ENCODE peak calls at places on chromosomes 13 and 19, in six cellular contexts. F is IMR-90, A is neuronal stem cell, H is mesenchymal stem cell, P is H1, I is H9. N is an unnamed sample.
A peak's percentile ranks its signal among the peaks of the same experiment; 100 is the strongest.

GRCh38 chr19:7297742-7298141 is 3.5 kb upstream of the INSR start:
- DNase-seq in F (no peak), A (no peak), H (no peak), P (no peak), I (no peak), N (no peak)

GRCh38 chr19:41691268-41691970 is 3.3 kb upstream of the CEACAM7 start:
- DNase-seq in F (no peak), A (no peak), H (no peak), P (peak; percentile 58), I (peak; percentile 61), N (peak; percentile 8)

GRCh38 chr19:48741222-48741999 is 1.0 kb upstream of the RASIP1 start:
- DNase-seq in F (no peak), A (no peak), H (no peak), P (peak; percentile 97), I (peak; percentile 78), N (peak; percentile 52)

GRCh38 chr13:104289400-104289799 is 1223.2 kb upstream of the SLC10A2 start:
- DNase-seq in F (no peak), A (no peak), H (peak; percentile 17), P (no peak), I (no peak), N (no peak)

GRCh38 chr19:38837656-38838121 is 6.1 kb upstream of the ECH1 start:
- DNase-seq in F (peak; percentile 35), A (no peak), H (no peak), P (no peak), I (no peak), N (peak; percentile 54)

GRCh38 chr13:111217661-111218060 is 102.6 kb downstream of the ARHGEF7 start:
- DNase-seq in F (no peak), A (no peak), H (no peak), P (no peak), I (no peak), N (no peak)

GRCh38 chr13:44140146-44140545 is 233.5 kb upstream of the SERP2 start:
- DNase-seq in F (no peak), A (no peak), H (no peak), P (peak; percentile 48), I (peak; percentile 46), N (peak; percentile 27)

GRCh38 chr19:54172764-54173699 is at the start of gene TMC4:
- DNase-seq in F (no peak), A (no peak), H (peak; percentile 48), P (peak; percentile 82), I (peak; percentile 96), N (peak; percentile 92)

GRCh38 chr13:20160346-20161274 is at the start of gene GJA3:
- DNase-seq in F (peak; percentile 39), A (peak; percentile 71), H (peak; percentile 40), P (peak; percentile 81), I (peak; percentile 77), N (peak; percentile 54)

GRCh38 chr19:2195914-2196313 is 32.2 kb downstream of the DOT1L start:
- DNase-seq in F (no peak), A (no peak), H (no peak), P (no peak), I (no peak), N (no peak)

GRCh38 chr19:7833225-7834156 is 3.5 kb downstream of the EVI5L start:
- DNase-seq in F (peak; percentile 33), A (no peak), H (no peak), P (no peak), I (no peak), N (no peak)

GRCh38 chr13:39051157-39051556 is 12.9 kb downstream of the NHLRC3 start:
- DNase-seq in F (peak; percentile 50), A (peak; percentile 26), H (peak; percentile 60), P (no peak), I (no peak), N (peak; percentile 52)

GRCh38 chr19:45340232-45340898 is at the start of gene KLC3:
- DNase-seq in F (no peak), A (no peak), H (no peak), P (peak; percentile 90), I (peak; percentile 68), N (peak; percentile 43)

GRCh38 chr19:52170304-52170703 is 1.1 kb downstream of the ZNF836 start:
- DNase-seq in F (no peak), A (no peak), H (peak; percentile 18), P (no peak), I (no peak), N (no peak)

GRCh38 chr19:17074628-17075034 is 621 bp downstream of the HAUS8 start:
- DNase-seq in F (no peak), A (no peak), H (no peak), P (no peak), I (no peak), N (no peak)

GRCh38 chr19:35715981-35716734 is 1.6 kb upstream of the KMT2B start:
- DNase-seq in F (peak; percentile 30), A (no peak), H (no peak), P (peak; percentile 87), I (no peak), N (no peak)

GRCh38 chr19:35959040-35959967 is 23.1 kb downstream of the LRFN3 start:
- DNase-seq in F (no peak), A (no peak), H (no peak), P (peak; percentile 58), I (peak; percentile 41), N (no peak)

GRCh38 chr19:52735734-52736133 is 890 bp upstream of the ZNF611 start:
- DNase-seq in F (no peak), A (peak; percentile 47), H (peak; percentile 54), P (peak; percentile 75), I (peak; percentile 97), N (peak; percentile 98)

GRCh38 chr19:485122-485521 is 11.2 kb upstream of the MADCAM1 start:
- DNase-seq in F (no peak), A (no peak), H (no peak), P (no peak), I (no peak), N (no peak)

GRCh38 chr13:27425151-27425917 is 915 bp downstream of the GTF3A start:
- DNase-seq in F (no peak), A (no peak), H (no peak), P (peak; percentile 47), I (no peak), N (no peak)

GRCh38 chr19:47881757-47882156 is 4.4 kb downstream of the SULT2A1 start:
- DNase-seq in F (no peak), A (no peak), H (no peak), P (no peak), I (no peak), N (peak; percentile 11)

GRCh38 chr13:21837841-21838551 is 167.1 kb downstream of the FGF9 start:
- DNase-seq in F (peak; percentile 37), A (no peak), H (no peak), P (no peak), I (no peak), N (peak; percentile 74)

GRCh38 chr13:77952737-77953136 is 34.1 kb upstream of the EDNRB start:
- DNase-seq in F (no peak), A (no peak), H (peak; percentile 18), P (no peak), I (no peak), N (peak; percentile 48)

GRCh38 chr19:56837892-56838679 is 2.4 kb downstream of the PEG3 start:
- DNase-seq in F (no peak), A (peak; percentile 75), H (no peak), P (no peak), I (no peak), N (peak; percentile 88)

GRCh38 chr13:42715909-42716308 is 65.5 kb upstream of the FAM216B start:
- DNase-seq in F (no peak), A (no peak), H (no peak), P (no peak), I (no peak), N (no peak)

GRCh38 chr19:5575553-5575952 is 7.8 kb upstream of the TINCR start:
- DNase-seq in F (no peak), A (no peak), H (no peak), P (no peak), I (no peak), N (no peak)

GRCh38 chr19:374886-375235 is 30.3 kb upstream of the MIER2 start:
- DNase-seq in F (no peak), A (no peak), H (no peak), P (no peak), I (no peak), N (no peak)

DNA sequence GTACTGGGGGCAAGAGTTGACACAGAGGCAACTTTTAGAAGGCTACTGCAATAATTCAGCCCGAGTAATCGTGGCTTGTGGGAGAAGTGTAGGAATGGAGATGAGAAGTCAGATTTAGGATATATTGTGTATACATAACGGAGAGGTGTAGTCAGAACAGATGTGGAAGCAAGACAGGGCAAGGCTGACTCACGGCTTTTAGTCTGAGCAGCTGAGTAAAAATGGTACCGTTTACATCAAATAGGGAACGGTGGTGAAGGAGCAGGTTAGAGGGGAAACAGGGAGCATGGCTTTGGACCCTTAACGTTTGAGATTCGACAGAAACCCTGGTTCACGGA is 796 bp upstream of the LSM14A start:
- DNase-seq in F (peak; percentile 93), A (no peak), H (peak; percentile 79), P (no peak), I (no peak), N (no peak)
- H4K8ac ChIP-seq in F (peak overlapping the region; percentile 92), A (peak overlapping the region; percentile 94), H (peak overlapping the region; percentile 99), P (peak overlapping the region; percentile 100), I (no peak overlapping the region), N (no peak overlapping the region)

GRCh38 chr19:49817964-49818690 is at the start of gene MED25:
- DNase-seq in F (peak; percentile 76), A (peak; percentile 92), H (peak; percentile 93), P (peak; percentile 95), I (peak; percentile 85), N (peak; percentile 90)
- H2AK5ac ChIP-seq in F (peak within 1 kb of the TSS; percentile 87), A (peak within 1 kb of the TSS; percentile 97), H (peak within 1 kb of the TSS; percentile 10), P (no peak within 1 kb of the TSS), I (no peak within 1 kb of the TSS), N (no peak within 1 kb of the TSS)

GRCh38 chr13:95724252-95724651 is 47.3 kb downstream of the DNAJC3 start:
- DNase-seq in F (peak; percentile 37), A (no peak), H (peak; percentile 16), P (no peak), I (no peak), N (no peak)

GRCh38 chr13:95723428-95723827 is 46.5 kb downstream of the DNAJC3 start:
- DNase-seq in F (no peak), A (no peak), H (no peak), P (no peak), I (no peak), N (no peak)

GRCh38 chr13:95734124-95734523 is 57.2 kb downstream of the DNAJC3 start:
- DNase-seq in F (no peak), A (no peak), H (no peak), P (no peak), I (no peak), N (no peak)

DNA sequence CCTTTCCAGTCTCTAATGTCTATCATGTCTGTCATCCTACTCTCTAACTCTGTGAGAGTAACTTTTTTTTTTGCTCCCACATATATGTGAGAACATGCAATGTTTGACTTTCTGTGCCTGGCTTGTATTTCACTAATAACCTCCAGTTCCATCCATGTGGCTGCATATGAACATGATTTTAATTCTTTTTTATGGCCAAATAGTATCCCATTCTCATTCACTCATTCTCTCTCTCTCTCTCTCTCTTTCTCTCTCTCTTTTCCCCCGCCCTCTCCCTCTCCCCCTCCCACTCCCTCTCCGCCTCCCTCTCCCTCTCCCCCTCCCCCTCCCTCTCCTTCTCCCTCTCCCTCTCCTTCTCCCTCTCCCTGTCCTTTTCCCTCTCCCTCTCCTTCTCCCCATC is 52.0 kb downstream of the DNAJC3 start:
- DNase-seq in F (no peak), A (no peak), H (no peak), P (no peak), I (no peak), N (no peak)
- H2BK15ac ChIP-seq in F (no peak overlapping the region), A (no peak overlapping the region), H (no peak overlapping the region), P (no peak overlapping the region), I (no peak overlapping the region), N (no peak overlapping the region)

DNA sequence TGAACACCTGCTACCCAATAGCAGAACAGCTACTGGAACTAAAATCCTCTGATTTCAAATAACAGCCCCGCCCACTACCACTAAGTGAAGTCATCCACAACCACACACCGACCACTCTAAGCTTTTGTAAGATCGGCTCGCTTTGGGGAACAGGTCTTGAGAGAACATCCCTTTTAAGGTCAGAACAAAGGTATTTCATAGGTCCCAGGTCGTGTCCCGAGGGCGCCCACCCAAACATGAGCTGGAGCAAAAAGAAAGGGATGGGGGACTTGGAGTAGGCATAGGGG is 252 bp downstream of the ZAR1L start:
- DNase-seq in F (peak; percentile 44), A (peak; percentile 8), H (peak; percentile 57), P (no peak), I (no peak), N (peak; percentile 84)
- H4K8ac ChIP-seq in F (peak overlapping the region; percentile 100), A (no peak overlapping the region), H (peak overlapping the region; percentile 100), P (peak overlapping the region; percentile 96), I (no peak overlapping the region), N (no peak overlapping the region)

N was measured in mesendoderm.